ENCODE peak calls at places on chromosomes 4 and X, in six cellular contexts. T is psoas muscle; M is naive thymus-derived CD4-positive, alpha-beta T cell; B is neuronal stem cell; Z is stomach; G is mammary epithelial cell. R is an unnamed sample.

GRCh38 chr4:37953620-37954325 is 6.4 kb upstream of the PTTG2 start:
- DNase-seq in T (no peak), M (no peak), B (no peak), Z (no peak), G (no peak), R (no peak)

GRCh38 chr4:158667651-158668198 is 4.0 kb downstream of the C4orf46 start:
- DNase-seq in T (no peak), M (peak; percentile 21), B (no peak), Z (no peak), G (peak; percentile 13), R (no peak)

GRCh38 chr4:2291705-2292651 is 30.1 kb upstream of the MXD4 start:
- DNase-seq in T (peak; percentile 14), M (no peak), B (no peak), Z (no peak), G (no peak), R (no peak)

GRCh38 chrX:132883358-132883908 is 75.0 kb downstream of the HS6ST2 start:
- DNase-seq in T (no peak), M (no peak), B (no peak), Z (no peak), G (no peak), R (no peak)

GRCh38 chr4:156766846-156767245 is 204.8 kb downstream of the PDGFC start:
- DNase-seq in T (no peak), M (no peak), B (no peak), Z (no peak), G (no peak), R (no peak)

GRCh38 chr4:185205697-185206342 is 2.0 kb upstream of the CFAP97 start:
- DNase-seq in T (no peak), M (no peak), B (no peak), Z (no peak), G (no peak), R (no peak)

GRCh38 chr4:172995161-172995560 is 173.4 kb upstream of the GALNT7 start:
- DNase-seq in T (no peak), M (no peak), B (no peak), Z (no peak), G (no peak), R (no peak)

GRCh38 chr4:116027311-116027710 is 913.9 kb upstream of the NDST4 start:
- DNase-seq in T (no peak), M (no peak), B (no peak), Z (no peak), G (peak; percentile 20), R (no peak)

GRCh38 chr4:90080116-90080515 is 47.1 kb upstream of the CCSER1 start:
- DNase-seq in T (no peak), M (no peak), B (no peak), Z (no peak), G (no peak), R (no peak)

GRCh38 chrX:13673016-13673415 is 15.9 kb upstream of the RAB9A start:
- DNase-seq in T (no peak), M (no peak), B (no peak), Z (no peak), G (no peak), R (no peak)

GRCh38 chrX:65985922-65986588 is 53.8 kb downstream of the VSIG4 start:
- DNase-seq in T (no peak), M (peak; percentile 39), B (peak; percentile 26), Z (no peak), G (peak; percentile 59), R (peak; percentile 54)

GRCh38 chrX:776529-777230 is 146.1 kb downstream of the SHOX start:
- DNase-seq in T (no peak), M (no peak), B (no peak), Z (peak; percentile 28), G (no peak), R (peak; percentile 2)

GRCh38 chrX:129452523-129452922 is 70.8 kb downstream of the SMARCA1 start:
- DNase-seq in T (no peak), M (no peak), B (no peak), Z (no peak), G (no peak), R (no peak)

GRCh38 chr4:113951263-113951662 is 28.2 kb downstream of the ARSJ start:
- DNase-seq in T (peak; percentile 18), M (no peak), B (no peak), Z (no peak), G (no peak), R (no peak)

GRCh38 chrX:1661048-1661921 is 46.4 kb downstream of the ASMT start:
- DNase-seq in T (peak; percentile 20), M (peak; percentile 97), B (no peak), Z (peak; percentile 46), G (peak; percentile 12), R (no peak)

GRCh38 chr4:48175328-48175727 is 41.3 kb upstream of the TXK start:
- DNase-seq in T (no peak), M (no peak), B (no peak), Z (no peak), G (no peak), R (no peak)

GRCh38 chrX:16512401-16512776 is 137.6 kb upstream of the S100G start:
- DNase-seq in T (no peak), M (no peak), B (no peak), Z (no peak), G (no peak), R (no peak)

GRCh38 chr4:79757580-79757979 is 315.4 kb downstream of the ANTXR2 start:
- DNase-seq in T (no peak), M (no peak), B (no peak), Z (no peak), G (no peak), R (no peak)

DNA sequence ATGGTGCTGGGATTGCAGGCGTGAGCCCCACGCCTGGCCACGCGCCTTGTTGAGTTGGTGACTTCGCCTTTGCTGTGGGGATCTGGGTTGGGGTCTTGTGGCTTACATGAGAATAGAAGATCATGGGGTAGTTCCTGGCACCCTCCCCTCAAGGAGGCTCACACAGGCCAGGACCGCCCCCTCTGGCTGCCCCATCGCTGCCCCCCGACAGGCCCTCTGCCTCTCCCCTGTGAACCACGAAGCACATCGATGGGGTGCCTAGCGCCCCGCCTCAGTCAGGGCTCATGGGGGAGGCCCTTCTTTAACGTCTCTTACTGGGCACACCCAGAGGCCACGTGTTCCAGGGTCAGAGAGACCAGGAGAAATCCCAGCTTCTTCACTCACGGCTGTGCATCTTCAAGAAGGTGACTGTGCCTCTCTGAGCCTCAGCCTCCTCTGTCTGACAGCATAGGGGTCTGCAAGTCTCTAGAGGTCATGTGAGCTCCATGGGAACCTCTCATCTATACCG is 23.6 kb upstream of the SPON2 start:
- DNase-seq in T (peak; percentile 11), M (no peak), B (no peak), Z (no peak), G (no peak), R (no peak)
- H3K4me1 ChIP-seq in T (peaks cover 36% of the 10 kb centered on the region), M (peaks cover 12% of the 10 kb centered on the region), B (no peaks in the 10 kb centered on the region), Z (peaks cover 57% of the 10 kb centered on the region), G (peaks cover 24% of the 10 kb centered on the region), R (peaks cover 4% of the 10 kb centered on the region)

GRCh38 chrX:140526138-140526537 is 21.3 kb upstream of the SOX3 start:
- DNase-seq in T (no peak), M (no peak), B (no peak), Z (no peak), G (no peak), R (no peak)
- H3K27me3 ChIP-seq in T (no peaks in the 10 kb centered on the region), M (no peaks in the 10 kb centered on the region), B (peaks cover 8% of the 10 kb centered on the region), Z (peaks cover 3% of the 10 kb centered on the region), G (no peaks in the 10 kb centered on the region), R (no peaks in the 10 kb centered on the region)

GRCh38 chr4:41024556-41025491 is 189.5 kb downstream of the APBB2 start:
- DNase-seq in T (no peak), M (no peak), B (peak; percentile 37), Z (no peak), G (peak; percentile 57), R (peak; percentile 79)

GRCh38 chr4:41026971-41027370 is 187.4 kb downstream of the APBB2 start:
- DNase-seq in T (no peak), M (no peak), B (no peak), Z (no peak), G (no peak), R (no peak)

GRCh38 chr4:41025824-41026223 is 188.5 kb downstream of the APBB2 start:
- DNase-seq in T (no peak), M (no peak), B (no peak), Z (no peak), G (no peak), R (no peak)

GRCh38 chr4:41028392-41029076 is 185.8 kb downstream of the APBB2 start:
- DNase-seq in T (no peak), M (no peak), B (no peak), Z (no peak), G (no peak), R (no peak)

GRCh38 chr4:41029098-41029497 is 185.2 kb downstream of the APBB2 start:
- DNase-seq in T (no peak), M (no peak), B (no peak), Z (no peak), G (no peak), R (no peak)
- H3K27ac ChIP-seq in T (peak overlapping the region; percentile 25), M (no peak overlapping the region), B (no peak overlapping the region), Z (peak overlapping the region; percentile 65), G (no peak overlapping the region), R (no peak overlapping the region)

GRCh38 chr4:98469776-98470175 is 188.6 kb downstream of the TSPAN5 start:
- DNase-seq in T (no peak), M (no peak), B (no peak), Z (no peak), G (no peak), R (no peak)
- H3K4me1 ChIP-seq in T (peaks cover 3% of the 10 kb centered on the region), M (no peaks in the 10 kb centered on the region), B (peaks cover 5% of the 10 kb centered on the region), Z (peaks cover 9% of the 10 kb centered on the region), G (peaks cover 34% of the 10 kb centered on the region), R (peaks cover 8% of the 10 kb centered on the region)

GRCh38 chr4:127623755-127624087 is 9.0 kb upstream of the INTU start:
- DNase-seq in T (peak; percentile 31), M (no peak), B (no peak), Z (no peak), G (peak; percentile 45), R (no peak)

GRCh38 chr4:127618427-127618826 is 14.3 kb upstream of the INTU start:
- DNase-seq in T (no peak), M (no peak), B (no peak), Z (no peak), G (no peak), R (no peak)

GRCh38 chr4:127622621-127622922 is 10.2 kb upstream of the INTU start:
- DNase-seq in T (no peak), M (no peak), B (no peak), Z (no peak), G (no peak), R (no peak)

GRCh38 chr4:127622923-127623754 is 9.6 kb upstream of the INTU start:
- DNase-seq in T (peak; percentile 26), M (no peak), B (peak; percentile 65), Z (no peak), G (peak; percentile 64), R (no peak)

GRCh38 chr4:127624176-127624575 is 8.6 kb upstream of the INTU start:
- DNase-seq in T (no peak), M (no peak), B (no peak), Z (no peak), G (no peak), R (no peak)
- H3K27me3 ChIP-seq in T (peaks cover 2% of the 10 kb centered on the region), M (no peaks in the 10 kb centered on the region), B (peaks cover 11% of the 10 kb centered on the region), Z (no peaks in the 10 kb centered on the region), G (no peaks in the 10 kb centered on the region), R (peaks cover 47% of the 10 kb centered on the region)

GRCh38 chr4:155473420-155474095 is 96.8 kb upstream of the MAP9 start:
- DNase-seq in T (no peak), M (no peak), B (no peak), Z (no peak), G (no peak), R (no peak)
- H3K27ac ChIP-seq in T (no peak overlapping the region), M (no peak overlapping the region), B (no peak overlapping the region), Z (no peak overlapping the region), G (no peak overlapping the region), R (no peak overlapping the region)

R was measured in foreskin keratinocyte.